ENCODE peak calls at places on chromosome 6, in eight cellular contexts. V is stomach; D is fibroblast of mammary gland; E is GM03348; N is GM23248; I is activated CD8-positive, alpha-beta memory T cell treated with anti-CD3 and anti-CD28 coated beads for 48 hours; H is left ventricle myocardium inferior; F is substantia nigra. W is an unnamed sample.

GRCh38 chr6:158646023-158646888 is 1.7 kb upstream of the DYNLT1 start:
- DNase-seq in V (peak; percentile 24), D (no peak), E (no peak), N (no peak), I (no peak), H (no peak), F (no peak), W (no peak)

GRCh38 chr6:42434237-42434636 is 17.5 kb downstream of the TRERF1 start:
- DNase-seq in V (no peak), D (no peak), E (no peak), N (peak; percentile 19), I (no peak), H (no peak), F (no peak), W (no peak)

GRCh38 chr6:108914235-108915022 is 66.2 kb downstream of the ARMC2 start:
- DNase-seq in V (no peak), D (peak; percentile 10), E (no peak), N (peak; percentile 24), I (peak; percentile 29), H (no peak), F (no peak), W (peak; percentile 57)

GRCh38 chr6:119426619-119427018 is 77.1 kb upstream of the MAN1A1 start:
- DNase-seq in V (no peak), D (peak; percentile 9), E (peak; percentile 57), N (peak; percentile 76), I (no peak), H (no peak), F (no peak), W (no peak)

GRCh38 chr6:91161246-91161645 is 574.4 kb upstream of the MAP3K7 start:
- DNase-seq in V (no peak), D (no peak), E (no peak), N (no peak), I (no peak), H (no peak), F (no peak), W (no peak)

GRCh38 chr6:9186148-9186547 is 750.8 kb upstream of the SLC35B3 start:
- DNase-seq in V (no peak), D (no peak), E (no peak), N (no peak), I (no peak), H (no peak), F (no peak), W (no peak)

GRCh38 chr6:44064089-44064947 is 62.9 kb downstream of the MRPL14 start:
- DNase-seq in V (peak; percentile 47), D (peak; percentile 99), E (peak; percentile 83), N (peak; percentile 97), I (no peak), H (peak; percentile 39), F (no peak), W (no peak)

GRCh38 chr6:108612852-108613251 is 52.1 kb downstream of the FOXO3 start:
- DNase-seq in V (no peak), D (no peak), E (no peak), N (no peak), I (no peak), H (no peak), F (no peak), W (no peak)

GRCh38 chr6:97053643-97054411 is 129.3 kb downstream of the KLHL32 start:
- DNase-seq in V (no peak), D (peak; percentile 37), E (peak; percentile 45), N (peak; percentile 51), I (no peak), H (no peak), F (no peak), W (no peak)